ENCODE peak calls at places on chromosome 1, in four cellular contexts. O, M, F and X are unnamed samples.

GRCh38 chr1:165958306-165958705 is 130.9 kb downstream of the UCK2 start:
- DNase-seq in F (no peak), O (no peak), M (no peak), X (no peak)

GRCh38 chr1:42973304-42973703 is 14.6 kb upstream of the SLC2A1 start:
- DNase-seq in M (no peak), F (no peak), O (no peak), X (no peak)

GRCh38 chr1:208652300-208653160 is 408.3 kb upstream of the PLXNA2 start:
- DNase-seq in O (peak), M (peak), F (no peak), X (no peak)

GRCh38 chr1:195908121-195908520 is 700.1 kb downstream of the KCNT2 start:
- DNase-seq in M (no peak), F (no peak), O (peak), X (peak)

GRCh38 chr1:39391741-39392679 is 99.4 kb upstream of the BMP8A start:
- DNase-seq in M (no peak), F (no peak), O (no peak), X (no peak)

GRCh38 chr1:28199328-28200233 is 23.1 kb upstream of the PTAFR start:
- DNase-seq in M (no peak), O (no peak), F (no peak), X (no peak)

GRCh38 chr1:241423541-241424479 is 66.8 kb upstream of the RGS7 start:
- DNase-seq in M (peak), O (no peak), F (peak), X (no peak)

GRCh38 chr1:221796700-221797099 is 54.8 kb upstream of the DUSP10 start:
- DNase-seq in O (no peak), M (no peak), F (no peak), X (no peak)

GRCh38 chr1:177448652-177449351 is 278.0 kb downstream of the BRINP2 start:
- DNase-seq in O (no peak), F (no peak), M (no peak), X (no peak)

GRCh38 chr1:160217466-160218165 is 12.4 kb downstream of the PEA15 start:
- DNase-seq in F (no peak), O (no peak), M (no peak), X (no peak)

GRCh38 chr1:30270468-30270867 is 452.9 kb downstream of the MATN1 start:
- DNase-seq in F (no peak), M (peak), O (no peak), X (no peak)
- H3K27ac ChIP-seq in F (no peak), M (no peak), O (no peak), X (no peak)

GRCh38 chr1:58585166-58585565 is 8.1 kb upstream of the TACSTD2 start:
- DNase-seq in O (no peak), M (no peak), F (no peak), X (no peak)

GRCh38 chr1:58584082-58584895 is 7.2 kb upstream of the TACSTD2 start:
- DNase-seq in M (peak), O (peak), F (no peak), X (peak)

GRCh38 chr1:58587667-58588066 is 10.6 kb upstream of the TACSTD2 start:
- DNase-seq in M (no peak), F (no peak), O (no peak), X (no peak)

GRCh38 chr1:58585591-58586151 is 8.6 kb upstream of the TACSTD2 start:
- DNase-seq in O (no peak), M (no peak), F (no peak), X (peak)

GRCh38 chr1:58586296-58586695 is 9.2 kb upstream of the TACSTD2 start:
- DNase-seq in M (peak), F (no peak), O (no peak), X (no peak)
- H3K27ac ChIP-seq in M (no peak), F (no peak), O (peak), X (peak)

DNA sequence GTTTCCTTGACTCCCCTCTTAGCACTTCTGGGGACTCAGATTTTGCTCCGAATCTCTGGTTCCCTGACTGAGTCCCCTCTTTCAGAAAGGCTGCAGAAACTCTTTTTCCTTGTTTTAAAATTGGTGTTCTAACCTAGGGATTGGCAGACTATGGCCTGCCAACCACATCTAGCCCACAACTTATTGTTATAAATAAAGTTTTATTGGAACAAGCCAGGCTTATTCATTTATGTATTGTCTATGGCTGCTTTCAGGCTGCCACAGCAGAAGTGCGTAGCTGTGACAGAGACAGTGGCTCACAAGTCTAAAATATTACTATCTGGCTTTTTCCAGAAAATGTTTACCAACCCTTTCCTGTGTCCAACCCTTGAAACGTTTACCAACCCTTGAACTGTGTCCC is 81.7 kb downstream of the IER5 start:
- DNase-seq in F (no peak), O (no peak), M (no peak), X (no peak)
- H3K27ac ChIP-seq in F (no peak), O (no peak), M (no peak), X (no peak)

GRCh38 chr1:167542109-167543032 is 11.2 kb downstream of the CREG1 start:
- DNase-seq in O (no peak), M (no peak), F (no peak), X (no peak)
- H3K27ac ChIP-seq in O (no peak), M (no peak), F (no peak), X (peak)

GRCh38 chr1:20481643-20482498 is 4.1 kb downstream of the CAMK2N1 start:
- DNase-seq in F (no peak), O (no peak), M (no peak), X (no peak)
- H3K27ac ChIP-seq in F (peak), O (no peak), M (no peak), X (peak)

DNA sequence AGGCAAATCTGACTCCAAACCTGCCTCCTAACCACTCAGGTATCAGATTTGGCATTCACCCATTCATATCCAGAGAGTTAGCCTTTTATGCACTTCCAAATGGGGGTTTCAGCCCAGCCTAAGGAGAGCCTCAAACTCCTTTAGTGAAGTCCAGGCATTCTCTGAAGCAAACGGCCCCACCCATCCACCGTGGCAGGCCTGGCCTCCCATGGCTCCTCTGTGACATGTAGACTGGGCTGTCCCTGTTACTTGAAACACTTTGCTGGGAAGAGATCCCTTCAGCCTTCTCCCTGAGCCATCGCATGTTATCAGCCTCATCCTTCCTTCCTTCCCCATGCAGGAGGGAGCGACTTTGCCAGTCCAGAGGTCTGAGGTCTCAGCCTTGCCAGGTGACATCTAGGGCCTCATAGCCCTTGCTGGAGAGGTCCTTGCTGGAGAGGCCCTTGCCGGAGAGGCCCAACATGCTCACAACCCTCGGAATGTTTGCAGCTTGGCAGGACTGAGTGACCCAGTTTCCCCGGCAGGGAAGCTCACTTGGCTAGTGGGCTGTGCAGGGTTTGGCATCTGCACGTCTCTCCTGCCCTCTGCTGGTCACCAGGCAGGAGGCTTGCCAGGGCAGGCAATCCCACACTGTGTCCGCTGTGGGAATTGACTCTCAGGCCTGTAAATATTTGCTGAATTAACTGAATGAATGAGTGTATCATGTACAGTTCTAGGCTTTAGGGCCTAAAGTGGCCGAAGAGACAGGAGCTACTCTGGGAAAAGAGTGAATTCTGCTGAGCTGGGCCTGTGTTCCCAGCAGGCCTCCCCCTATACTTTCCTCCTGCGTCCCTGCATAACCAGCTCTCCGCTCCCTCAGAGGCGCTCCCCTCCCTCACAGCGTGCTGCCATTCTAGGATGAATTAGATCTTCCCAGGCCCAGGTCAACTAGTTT is 26.7 kb upstream of the RBM15 start:
- DNase-seq in O (peak), M (peak), F (peak), X (no peak)
- H3K27ac ChIP-seq in O (no peak), M (no peak), F (no peak), X (no peak)

DNA sequence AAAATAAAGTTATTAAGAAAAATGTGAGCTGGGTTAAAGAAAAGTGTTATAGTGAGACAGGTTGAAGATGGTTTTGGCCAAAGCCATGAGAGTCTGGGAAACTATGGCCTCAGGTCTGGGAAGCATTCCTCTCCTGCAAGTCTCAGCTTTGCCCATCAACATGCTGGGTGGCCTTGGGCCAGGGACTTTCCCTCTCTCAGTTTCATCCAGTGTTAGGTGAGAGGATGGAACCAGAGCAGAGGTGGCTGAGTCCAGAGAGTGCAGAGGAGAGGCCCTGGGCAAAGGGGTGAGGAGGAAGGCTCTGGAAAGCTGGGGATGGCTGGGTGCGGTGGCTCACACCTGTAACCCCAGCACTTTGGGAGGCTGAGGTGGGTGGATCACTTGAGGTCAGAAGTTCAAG is 10.5 kb downstream of the PADI2 start:
- DNase-seq in O (no peak), F (no peak), M (no peak), X (no peak)
- H3K27ac ChIP-seq in O (no peak), F (peak), M (no peak), X (no peak)